ENCODE peak calls at places on chromosomes 4 and X, in ten cellular contexts. One of them, this sample, is unnamed.

GRCh38 chr4:152709675-152710438 is 30.1 kb upstream of the TMEM154 start:
- DNase-seq in psoas muscle: no peak
- DNase-seq in bronchial epithelial cell: peak
- DNase-seq in trophoblast cell: peak
- DNase-seq in fibroblast of mammary gland: no peak
- DNase-seq in heart left ventricle: no peak
- DNase-seq in Jurkat, Clone E6-1: no peak
- DNase-seq in tibial nerve: no peak
- DNase-seq in CD8-positive, alpha-beta T cell: no peak
- DNase-seq in brain microvascular endothelial cell: no peak
- DNase-seq in this sample: peak

GRCh38 chrX:139204903-139205667 is 325.5 kb upstream of the F9 start:
- DNase-seq in psoas muscle: peak
- DNase-seq in bronchial epithelial cell: no peak
- DNase-seq in trophoblast cell: no peak
- DNase-seq in fibroblast of mammary gland: no peak
- DNase-seq in heart left ventricle: no peak
- DNase-seq in Jurkat, Clone E6-1: no peak
- DNase-seq in tibial nerve: no peak
- DNase-seq in CD8-positive, alpha-beta T cell: no peak
- DNase-seq in brain microvascular endothelial cell: no peak
- DNase-seq in this sample: no peak

GRCh38 chr4:119314356-119314755 is 7.6 kb downstream of the FABP2 start:
- DNase-seq in psoas muscle: no peak
- DNase-seq in bronchial epithelial cell: peak
- DNase-seq in trophoblast cell: peak
- DNase-seq in fibroblast of mammary gland: peak
- DNase-seq in heart left ventricle: no peak
- DNase-seq in Jurkat, Clone E6-1: peak
- DNase-seq in tibial nerve: no peak
- DNase-seq in CD8-positive, alpha-beta T cell: no peak
- DNase-seq in brain microvascular endothelial cell: no peak
- DNase-seq in this sample: peak

GRCh38 chr4:137471895-137472294 is 60.4 kb downstream of the PCDH18 start:
- DNase-seq in psoas muscle: no peak
- DNase-seq in bronchial epithelial cell: peak
- DNase-seq in trophoblast cell: no peak
- DNase-seq in fibroblast of mammary gland: peak
- DNase-seq in heart left ventricle: no peak
- DNase-seq in Jurkat, Clone E6-1: no peak
- DNase-seq in tibial nerve: no peak
- DNase-seq in CD8-positive, alpha-beta T cell: no peak
- DNase-seq in brain microvascular endothelial cell: no peak
- DNase-seq in this sample: no peak

GRCh38 chr4:7663075-7663541 is 228.4 kb upstream of the PSAPL1 start:
- DNase-seq in psoas muscle: no peak
- DNase-seq in bronchial epithelial cell: no peak
- DNase-seq in trophoblast cell: no peak
- DNase-seq in fibroblast of mammary gland: no peak
- DNase-seq in heart left ventricle: no peak
- DNase-seq in Jurkat, Clone E6-1: no peak
- DNase-seq in tibial nerve: no peak
- DNase-seq in CD8-positive, alpha-beta T cell: no peak
- DNase-seq in brain microvascular endothelial cell: no peak
- DNase-seq in this sample: peak

GRCh38 chr4:87012265-87012953 is 77.6 kb downstream of the AFF1 start:
- DNase-seq in psoas muscle: no peak
- DNase-seq in bronchial epithelial cell: no peak
- DNase-seq in trophoblast cell: no peak
- DNase-seq in fibroblast of mammary gland: no peak
- DNase-seq in heart left ventricle: no peak
- DNase-seq in Jurkat, Clone E6-1: no peak
- DNase-seq in tibial nerve: no peak
- DNase-seq in CD8-positive, alpha-beta T cell: no peak
- DNase-seq in brain microvascular endothelial cell: no peak
- DNase-seq in this sample: no peak

GRCh38 chrX:114581528-114582263 is 2.2 kb upstream of the HTR2C start:
- DNase-seq in psoas muscle: no peak
- DNase-seq in bronchial epithelial cell: no peak
- DNase-seq in trophoblast cell: no peak
- DNase-seq in fibroblast of mammary gland: no peak
- DNase-seq in heart left ventricle: no peak
- DNase-seq in Jurkat, Clone E6-1: no peak
- DNase-seq in tibial nerve: no peak
- DNase-seq in CD8-positive, alpha-beta T cell: no peak
- DNase-seq in brain microvascular endothelial cell: no peak
- DNase-seq in this sample: no peak

GRCh38 chr4:128310266-128310697 is 22.7 kb upstream of the PGRMC2 start:
- DNase-seq in psoas muscle: no peak
- DNase-seq in bronchial epithelial cell: no peak
- DNase-seq in trophoblast cell: no peak
- DNase-seq in fibroblast of mammary gland: peak
- DNase-seq in heart left ventricle: peak
- DNase-seq in Jurkat, Clone E6-1: no peak
- DNase-seq in tibial nerve: no peak
- DNase-seq in CD8-positive, alpha-beta T cell: no peak
- DNase-seq in brain microvascular endothelial cell: no peak
- DNase-seq in this sample: no peak

GRCh38 chrX:19543020-19543715 is 27.9 kb upstream of the MAP3K15 start:
- DNase-seq in psoas muscle: no peak
- DNase-seq in bronchial epithelial cell: no peak
- DNase-seq in trophoblast cell: no peak
- DNase-seq in fibroblast of mammary gland: no peak
- DNase-seq in heart left ventricle: no peak
- DNase-seq in Jurkat, Clone E6-1: no peak
- DNase-seq in tibial nerve: no peak
- DNase-seq in CD8-positive, alpha-beta T cell: no peak
- DNase-seq in brain microvascular endothelial cell: no peak
- DNase-seq in this sample: no peak

GRCh38 chr4:145808848-145809512 is 129.0 kb downstream of the C4orf51 start:
- DNase-seq in psoas muscle: no peak
- DNase-seq in bronchial epithelial cell: no peak
- DNase-seq in trophoblast cell: no peak
- DNase-seq in fibroblast of mammary gland: no peak
- DNase-seq in heart left ventricle: no peak
- DNase-seq in Jurkat, Clone E6-1: no peak
- DNase-seq in tibial nerve: no peak
- DNase-seq in CD8-positive, alpha-beta T cell: no peak
- DNase-seq in brain microvascular endothelial cell: no peak
- DNase-seq in this sample: no peak

GRCh38 chr4:145799225-145799624 is 119.3 kb downstream of the C4orf51 start:
- DNase-seq in psoas muscle: no peak
- DNase-seq in bronchial epithelial cell: peak
- DNase-seq in trophoblast cell: no peak
- DNase-seq in fibroblast of mammary gland: no peak
- DNase-seq in heart left ventricle: no peak
- DNase-seq in Jurkat, Clone E6-1: no peak
- DNase-seq in tibial nerve: no peak
- DNase-seq in CD8-positive, alpha-beta T cell: no peak
- DNase-seq in brain microvascular endothelial cell: no peak
- DNase-seq in this sample: no peak

GRCh38 chr4:145805490-145805889 is 125.5 kb downstream of the C4orf51 start:
- DNase-seq in psoas muscle: no peak
- DNase-seq in bronchial epithelial cell: peak
- DNase-seq in trophoblast cell: peak
- DNase-seq in fibroblast of mammary gland: no peak
- DNase-seq in heart left ventricle: peak
- DNase-seq in Jurkat, Clone E6-1: no peak
- DNase-seq in tibial nerve: no peak
- DNase-seq in CD8-positive, alpha-beta T cell: no peak
- DNase-seq in brain microvascular endothelial cell: peak
- DNase-seq in this sample: no peak

GRCh38 chr4:145808021-145808650 is 128.2 kb downstream of the C4orf51 start:
- DNase-seq in psoas muscle: no peak
- DNase-seq in bronchial epithelial cell: peak
- DNase-seq in trophoblast cell: peak
- DNase-seq in fibroblast of mammary gland: peak
- DNase-seq in heart left ventricle: no peak
- DNase-seq in Jurkat, Clone E6-1: no peak
- DNase-seq in tibial nerve: no peak
- DNase-seq in CD8-positive, alpha-beta T cell: no peak
- DNase-seq in brain microvascular endothelial cell: peak
- DNase-seq in this sample: peak

DNA sequence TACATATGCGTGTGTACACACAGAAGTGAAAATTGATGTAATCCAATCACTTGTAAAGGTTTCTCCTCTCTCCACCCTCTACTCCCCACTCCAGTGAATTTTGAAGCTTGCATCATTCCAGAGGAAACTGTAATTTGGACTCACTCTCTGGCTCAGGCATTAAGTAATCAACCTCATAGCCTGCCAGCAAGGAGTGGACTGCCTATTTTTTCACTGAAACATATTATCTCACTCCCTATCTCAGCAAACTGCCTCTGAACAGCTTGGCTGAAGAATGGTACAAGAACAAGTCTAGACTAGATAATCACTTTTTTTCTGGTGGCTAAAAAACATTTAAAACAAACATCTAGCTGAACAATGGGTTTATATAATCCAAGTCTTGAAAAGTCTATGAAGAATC is 124.2 kb downstream of the C4orf51 start:
- DNase-seq in psoas muscle: no peak
- DNase-seq in bronchial epithelial cell: peak
- DNase-seq in trophoblast cell: peak
- DNase-seq in fibroblast of mammary gland: peak
- DNase-seq in heart left ventricle: peak
- DNase-seq in Jurkat, Clone E6-1: no peak
- DNase-seq in tibial nerve: no peak
- DNase-seq in CD8-positive, alpha-beta T cell: no peak
- DNase-seq in brain microvascular endothelial cell: peak
- DNase-seq in this sample: no peak
- H3K4me3 ChIP-seq in psoas muscle: peak
- H3K4me3 ChIP-seq in bronchial epithelial cell: no peak
- H3K4me3 ChIP-seq in trophoblast cell: no peak
- H3K4me3 ChIP-seq in fibroblast of mammary gland: no peak
- H3K4me3 ChIP-seq in heart left ventricle: no peak
- H3K4me3 ChIP-seq in Jurkat, Clone E6-1: no peak
- H3K4me3 ChIP-seq in tibial nerve: no peak
- H3K4me3 ChIP-seq in CD8-positive, alpha-beta T cell: no peak
- H3K4me3 ChIP-seq in brain microvascular endothelial cell: no peak
- H3K4me3 ChIP-seq in this sample: no peak

GRCh38 chr4:89541998-89542397 is 234.4 kb upstream of the GPRIN3 start:
- DNase-seq in psoas muscle: no peak
- DNase-seq in bronchial epithelial cell: no peak
- DNase-seq in trophoblast cell: no peak
- DNase-seq in fibroblast of mammary gland: no peak
- DNase-seq in heart left ventricle: no peak
- DNase-seq in Jurkat, Clone E6-1: no peak
- DNase-seq in tibial nerve: no peak
- DNase-seq in CD8-positive, alpha-beta T cell: no peak
- DNase-seq in brain microvascular endothelial cell: no peak
- DNase-seq in this sample: no peak
- H3K4me3 ChIP-seq in psoas muscle: no peak
- H3K4me3 ChIP-seq in bronchial epithelial cell: no peak
- H3K4me3 ChIP-seq in trophoblast cell: no peak
- H3K4me3 ChIP-seq in fibroblast of mammary gland: no peak
- H3K4me3 ChIP-seq in heart left ventricle: no peak
- H3K4me3 ChIP-seq in Jurkat, Clone E6-1: no peak
- H3K4me3 ChIP-seq in tibial nerve: no peak
- H3K4me3 ChIP-seq in CD8-positive, alpha-beta T cell: no peak
- H3K4me3 ChIP-seq in brain microvascular endothelial cell: no peak
- H3K4me3 ChIP-seq in this sample: no peak

DNA sequence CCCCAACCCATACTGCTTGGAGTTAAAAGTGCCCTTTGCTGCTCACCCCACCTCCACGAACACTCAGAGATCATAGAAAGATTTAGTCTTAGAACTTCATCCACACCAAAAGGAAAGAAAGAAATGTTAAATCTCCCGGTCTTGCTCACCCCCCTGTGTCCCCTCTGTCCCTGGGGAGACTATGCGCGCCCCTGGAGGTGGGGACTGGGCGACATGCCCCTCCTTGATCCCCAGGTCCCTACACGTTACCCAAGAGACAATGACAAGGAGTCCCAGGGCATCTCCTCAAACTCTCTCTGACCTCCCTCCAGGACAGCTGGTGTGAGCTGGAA is 612 bp downstream of the ITM2A start:
- DNase-seq in psoas muscle: no peak
- DNase-seq in bronchial epithelial cell: no peak
- DNase-seq in trophoblast cell: no peak
- DNase-seq in fibroblast of mammary gland: no peak
- DNase-seq in heart left ventricle: no peak
- DNase-seq in Jurkat, Clone E6-1: no peak
- DNase-seq in tibial nerve: no peak
- DNase-seq in CD8-positive, alpha-beta T cell: no peak
- DNase-seq in brain microvascular endothelial cell: no peak
- DNase-seq in this sample: no peak
- H3K4me3 ChIP-seq in psoas muscle: peak
- H3K4me3 ChIP-seq in bronchial epithelial cell: no peak
- H3K4me3 ChIP-seq in trophoblast cell: peak
- H3K4me3 ChIP-seq in fibroblast of mammary gland: peak
- H3K4me3 ChIP-seq in heart left ventricle: peak
- H3K4me3 ChIP-seq in Jurkat, Clone E6-1: peak
- H3K4me3 ChIP-seq in tibial nerve: peak
- H3K4me3 ChIP-seq in CD8-positive, alpha-beta T cell: peak
- H3K4me3 ChIP-seq in brain microvascular endothelial cell: no peak
- H3K4me3 ChIP-seq in this sample: peak

GRCh38 chr4:1137063-1137771 is 23.9 kb upstream of the RNF212 start:
- DNase-seq in psoas muscle: no peak
- DNase-seq in bronchial epithelial cell: no peak
- DNase-seq in trophoblast cell: no peak
- DNase-seq in fibroblast of mammary gland: peak
- DNase-seq in heart left ventricle: no peak
- DNase-seq in Jurkat, Clone E6-1: peak
- DNase-seq in tibial nerve: no peak
- DNase-seq in CD8-positive, alpha-beta T cell: no peak
- DNase-seq in brain microvascular endothelial cell: no peak
- DNase-seq in this sample: peak

GRCh38 chr4:1133033-1133432 is 19.7 kb upstream of the RNF212 start:
- DNase-seq in psoas muscle: no peak
- DNase-seq in bronchial epithelial cell: no peak
- DNase-seq in trophoblast cell: no peak
- DNase-seq in fibroblast of mammary gland: no peak
- DNase-seq in heart left ventricle: no peak
- DNase-seq in Jurkat, Clone E6-1: no peak
- DNase-seq in tibial nerve: no peak
- DNase-seq in CD8-positive, alpha-beta T cell: no peak
- DNase-seq in brain microvascular endothelial cell: no peak
- DNase-seq in this sample: no peak

GRCh38 chr4:1136028-1136427 is 22.7 kb upstream of the RNF212 start:
- DNase-seq in psoas muscle: no peak
- DNase-seq in bronchial epithelial cell: no peak
- DNase-seq in trophoblast cell: no peak
- DNase-seq in fibroblast of mammary gland: no peak
- DNase-seq in heart left ventricle: no peak
- DNase-seq in Jurkat, Clone E6-1: peak
- DNase-seq in tibial nerve: no peak
- DNase-seq in CD8-positive, alpha-beta T cell: no peak
- DNase-seq in brain microvascular endothelial cell: no peak
- DNase-seq in this sample: peak

DNA sequence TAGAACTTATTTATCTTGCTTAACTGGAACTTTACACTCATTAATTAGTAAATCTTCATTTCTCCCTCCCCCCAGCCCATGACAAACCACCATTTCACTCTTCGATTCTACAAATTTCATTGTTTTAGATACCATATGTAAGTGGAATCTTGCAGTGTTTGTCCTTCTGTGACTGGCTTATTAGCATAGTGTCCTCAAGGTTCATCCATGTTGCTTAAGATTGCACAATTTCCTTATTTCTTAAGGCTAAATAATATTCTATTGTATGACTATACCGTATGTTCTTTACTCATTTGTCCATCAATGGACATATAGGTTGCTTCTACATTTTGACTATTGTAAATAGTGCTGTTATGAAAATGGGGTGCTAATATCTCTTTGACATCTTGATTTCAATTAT is 24.5 kb upstream of the RNF212 start:
- DNase-seq in psoas muscle: no peak
- DNase-seq in bronchial epithelial cell: no peak
- DNase-seq in trophoblast cell: no peak
- DNase-seq in fibroblast of mammary gland: peak
- DNase-seq in heart left ventricle: no peak
- DNase-seq in Jurkat, Clone E6-1: no peak
- DNase-seq in tibial nerve: no peak
- DNase-seq in CD8-positive, alpha-beta T cell: no peak
- DNase-seq in brain microvascular endothelial cell: no peak
- DNase-seq in this sample: peak
- H3K4me3 ChIP-seq in psoas muscle: peak
- H3K4me3 ChIP-seq in bronchial epithelial cell: no peak
- H3K4me3 ChIP-seq in trophoblast cell: no peak
- H3K4me3 ChIP-seq in fibroblast of mammary gland: no peak
- H3K4me3 ChIP-seq in heart left ventricle: no peak
- H3K4me3 ChIP-seq in Jurkat, Clone E6-1: peak
- H3K4me3 ChIP-seq in tibial nerve: no peak
- H3K4me3 ChIP-seq in CD8-positive, alpha-beta T cell: peak
- H3K4me3 ChIP-seq in brain microvascular endothelial cell: no peak
- H3K4me3 ChIP-seq in this sample: peak